ENCODE peak calls at places on chromosomes 16 and 17, in five cellular contexts. W, L, B, T and J are unnamed samples.

GRCh38 chr17:8698142-8699050 is 46.2 kb downstream of the CCDC42 start:
- DNase-seq in W (peak; percentile 55), L (peak; percentile 77), B (peak; percentile 43), T (no peak), J (no peak)

GRCh38 chr17:62895650-62896301 is 70.3 kb upstream of the TANC2 start:
- DNase-seq in W (peak; percentile 23), L (peak; percentile 36), B (no peak), T (no peak), J (no peak)

GRCh38 chr17:58665946-58666857 is 25.6 kb downstream of the TEX14 start:
- DNase-seq in W (no peak), L (no peak), B (no peak), T (no peak), J (no peak)

GRCh38 chr17:63561819-63562218 is 11.5 kb downstream of the DCAF7 start:
- DNase-seq in W (no peak), L (no peak), B (no peak), T (no peak), J (no peak)

GRCh38 chr17:16477255-16477654 is 14.7 kb downstream of the LRRC75A start:
- DNase-seq in W (peak; percentile 88), L (peak; percentile 93), B (peak; percentile 38), T (no peak), J (no peak)

GRCh38 chr17:67246648-67247415 is 1.8 kb upstream of the HELZ start:
- DNase-seq in W (peak; percentile 66), L (peak; percentile 36), B (peak; percentile 79), T (no peak), J (peak; percentile 85)

GRCh38 chr17:55743103-55743679 is 7.7 kb upstream of the PCTP start:
- DNase-seq in W (peak; percentile 54), L (no peak), B (peak; percentile 70), T (no peak), J (peak; percentile 41)

GRCh38 chr16:46885960-46886763 is 2.0 kb downstream of the GPT2 start:
- DNase-seq in W (no peak), L (peak; percentile 7), B (peak; percentile 73), T (no peak), J (peak; percentile 50)

GRCh38 chr17:76667356-76667755 is 23.8 kb upstream of the ST6GALNAC1 start:
- DNase-seq in W (peak; percentile 18), L (no peak), B (no peak), T (no peak), J (peak; percentile 20)

GRCh38 chr17:59074494-59074893 is 32.2 kb downstream of the TRIM37 start:
- DNase-seq in W (no peak), L (peak; percentile 57), B (no peak), T (no peak), J (no peak)

GRCh38 chr17:37576281-37576680 is 32.9 kb downstream of the SYNRG start:
- DNase-seq in W (no peak), L (peak; percentile 40), B (no peak), T (no peak), J (no peak)

GRCh38 chr17:32627233-32628008 is 140.6 kb downstream of the CDK5R1 start:
- DNase-seq in W (peak; percentile 26), L (peak; percentile 40), B (peak; percentile 37), T (no peak), J (no peak)

GRCh38 chr17:8152112-8152775 is at the start of gene PER1:
- DNase-seq in W (peak; percentile 99), L (peak; percentile 98), B (peak; percentile 98), T (peak; percentile 89), J (peak; percentile 92)

GRCh38 chr16:57601801-57602478 is 26.5 kb upstream of the ADGRG1 start:
- DNase-seq in W (no peak), L (no peak), B (no peak), T (no peak), J (no peak)

GRCh38 chr17:55124730-55125129 is 140.0 kb upstream of the HLF start:
- DNase-seq in W (no peak), L (no peak), B (no peak), T (no peak), J (no peak)

GRCh38 chr16:56588781-56589140 is 567 bp upstream of the MT3 start:
- DNase-seq in W (no peak), L (no peak), B (no peak), T (no peak), J (no peak)

GRCh38 chr17:68089881-68090280 is 54.3 kb downstream of the KPNA2 start:
- DNase-seq in W (peak; percentile 86), L (peak; percentile 29), B (peak; percentile 71), T (no peak), J (no peak)

GRCh38 chr17:65584604-65585521 is 23.4 kb upstream of the AXIN2 start:
- DNase-seq in W (peak; percentile 66), L (peak; percentile 41), B (peak; percentile 66), T (no peak), J (no peak)

GRCh38 chr17:74904687-74905409 is 11.4 kb upstream of the FADS6 start:
- DNase-seq in W (no peak), L (no peak), B (no peak), T (no peak), J (no peak)

GRCh38 chr17:44311562-44312181 is 3.3 kb downstream of the RUNDC3A start:
- DNase-seq in W (no peak), L (no peak), B (no peak), T (no peak), J (no peak)

GRCh38 chr17:82586576-82587233 is 61.5 kb downstream of the WDR45B start:
- DNase-seq in W (no peak), L (no peak), B (no peak), T (no peak), J (no peak)

GRCh38 chr17:57607553-57608120 is 137.5 kb downstream of the CCDC182 start:
- DNase-seq in W (no peak), L (peak; percentile 33), B (no peak), T (no peak), J (no peak)
- H3K4me1 ChIP-seq in W (peaks cover 28% of the 10 kb centered on the region), L (no peaks in the 10 kb centered on the region), B (peaks cover 66% of the 10 kb centered on the region), T (peaks cover 70% of the 10 kb centered on the region), J (peaks cover 26% of the 10 kb centered on the region)

DNA sequence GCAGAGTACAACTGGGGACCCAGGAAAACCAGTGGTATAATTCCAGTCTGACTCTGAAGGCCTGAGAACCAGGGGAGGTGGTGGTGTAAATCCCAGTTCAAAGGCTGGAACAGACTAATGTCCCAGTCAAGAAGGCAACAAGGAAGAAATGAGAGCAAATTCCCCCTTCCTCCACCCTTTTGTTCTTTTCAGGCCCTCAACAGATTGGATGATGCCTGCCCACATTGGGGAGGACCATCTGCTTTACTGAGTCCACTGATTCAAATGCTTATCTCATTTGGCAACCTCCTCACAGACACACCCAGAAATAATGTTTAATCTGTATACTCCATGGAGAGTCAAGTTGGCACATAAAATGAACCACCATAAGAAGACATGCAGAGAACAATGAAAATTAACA is 61.8 kb upstream of the CRYM start:
- DNase-seq in W (no peak), L (no peak), B (no peak), T (no peak), J (no peak)
- H3K4me1 ChIP-seq in W (no peaks in the 10 kb centered on the region), L (peaks cover 8% of the 10 kb centered on the region), B (no peaks in the 10 kb centered on the region), T (no peaks in the 10 kb centered on the region), J (no peaks in the 10 kb centered on the region)

GRCh38 chr17:38728290-38728831 is 1.8 kb upstream of the CISD3 start:
- DNase-seq in W (no peak), L (no peak), B (no peak), T (peak; percentile 78), J (no peak)
- H3K4me1 ChIP-seq in W (peaks cover 39% of the 10 kb centered on the region), L (peaks cover 18% of the 10 kb centered on the region), B (peaks cover 36% of the 10 kb centered on the region), T (peaks cover 65% of the 10 kb centered on the region), J (peaks cover 13% of the 10 kb centered on the region)

DNA sequence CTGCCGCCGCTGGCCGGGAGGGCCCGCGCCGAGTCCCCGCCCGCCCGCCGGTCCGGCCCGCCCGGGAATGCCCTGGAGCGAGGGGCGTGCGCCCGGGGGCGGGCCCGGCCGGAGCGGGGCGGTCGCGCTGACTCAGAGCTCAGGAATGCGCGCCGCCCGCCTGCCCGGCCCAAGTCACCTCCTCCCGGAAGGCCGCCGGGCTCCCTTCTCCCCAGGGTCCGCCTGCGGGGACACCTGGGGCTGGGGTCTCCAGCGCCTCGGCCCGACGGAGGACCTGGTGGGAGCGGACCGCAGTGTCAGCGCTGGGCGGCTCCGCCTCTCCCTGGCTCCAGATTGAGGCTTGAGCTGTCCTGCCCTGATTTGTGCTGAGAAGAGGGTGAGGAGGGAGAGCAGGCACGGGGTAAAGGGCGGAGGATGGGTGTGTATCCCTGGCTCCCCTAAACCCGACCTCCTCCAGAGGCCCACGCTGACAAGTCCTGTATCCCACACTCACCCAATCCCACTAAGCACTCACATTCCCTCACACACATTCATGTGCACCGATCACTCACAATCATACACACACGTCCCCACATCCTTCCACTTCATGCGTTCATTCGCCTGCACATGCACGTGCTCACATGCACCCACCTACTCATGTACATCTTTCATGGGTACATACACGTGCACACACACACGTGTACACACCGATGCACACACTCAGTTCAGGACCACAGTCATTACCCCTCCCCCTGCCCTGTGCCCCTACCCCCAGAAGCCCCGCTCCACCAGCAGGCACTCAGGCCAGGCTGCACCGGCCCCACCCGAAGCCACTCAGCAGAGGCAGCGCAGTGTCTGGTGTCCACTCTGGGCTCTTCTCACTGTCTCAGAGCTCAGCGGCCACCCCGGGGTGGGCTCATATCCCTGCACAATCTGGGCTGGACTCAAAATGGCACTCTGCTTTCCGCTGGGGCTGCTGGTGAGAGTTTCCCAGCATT is at the start of gene RHBDF1:
- DNase-seq in W (no peak), L (peak; percentile 80), B (peak; percentile 78), T (no peak), J (peak; percentile 61)
- H3K4me1 ChIP-seq in W (peaks cover 24% of the 10 kb centered on the region), L (peaks cover 46% of the 10 kb centered on the region), B (peaks cover 57% of the 10 kb centered on the region), T (peaks cover 21% of the 10 kb centered on the region), J (peaks cover 41% of the 10 kb centered on the region)

DNA sequence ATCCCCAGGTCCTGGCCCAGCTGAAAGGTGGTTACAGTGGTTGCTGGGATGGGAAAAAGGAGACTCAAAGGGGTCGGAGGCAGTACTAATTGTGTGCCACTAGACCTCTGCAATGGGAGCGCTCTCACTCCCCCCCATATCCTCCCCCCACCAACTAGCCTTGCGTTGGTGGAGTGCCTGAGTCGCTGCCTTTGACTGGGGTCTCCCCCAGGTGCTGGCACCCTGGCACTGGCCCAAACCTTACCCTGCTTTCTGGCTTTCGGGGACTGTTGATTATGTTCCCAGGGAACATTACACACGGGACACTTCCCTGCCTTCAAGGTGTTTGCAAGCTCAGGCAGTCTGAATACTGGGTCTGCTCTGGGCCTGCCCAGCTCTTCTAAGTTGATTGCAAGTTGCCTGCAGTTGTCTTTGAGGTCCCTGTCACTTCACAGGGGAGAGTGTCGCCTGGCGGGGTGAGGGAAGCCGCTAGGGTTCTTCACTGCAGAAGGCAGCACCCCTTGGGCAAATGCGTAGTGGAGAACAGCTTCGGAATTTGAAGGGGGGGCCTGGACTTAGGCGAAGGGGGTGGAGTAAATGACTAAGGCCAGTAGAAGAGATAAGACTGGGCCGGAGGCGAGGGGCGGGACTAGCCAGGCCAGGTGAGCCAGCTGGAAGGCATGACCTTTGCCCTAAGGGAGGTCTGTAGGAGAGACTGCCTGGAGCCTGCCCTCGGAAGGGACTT is 98.0 kb downstream of the RAB11FIP4 start:
- DNase-seq in W (no peak), L (no peak), B (peak; percentile 95), T (no peak), J (peak; percentile 99)
- H3K4me1 ChIP-seq in W (peaks cover 12% of the 10 kb centered on the region), L (no peaks in the 10 kb centered on the region), B (peaks cover 71% of the 10 kb centered on the region), T (peaks cover 71% of the 10 kb centered on the region), J (peaks cover 50% of the 10 kb centered on the region)

DNA sequence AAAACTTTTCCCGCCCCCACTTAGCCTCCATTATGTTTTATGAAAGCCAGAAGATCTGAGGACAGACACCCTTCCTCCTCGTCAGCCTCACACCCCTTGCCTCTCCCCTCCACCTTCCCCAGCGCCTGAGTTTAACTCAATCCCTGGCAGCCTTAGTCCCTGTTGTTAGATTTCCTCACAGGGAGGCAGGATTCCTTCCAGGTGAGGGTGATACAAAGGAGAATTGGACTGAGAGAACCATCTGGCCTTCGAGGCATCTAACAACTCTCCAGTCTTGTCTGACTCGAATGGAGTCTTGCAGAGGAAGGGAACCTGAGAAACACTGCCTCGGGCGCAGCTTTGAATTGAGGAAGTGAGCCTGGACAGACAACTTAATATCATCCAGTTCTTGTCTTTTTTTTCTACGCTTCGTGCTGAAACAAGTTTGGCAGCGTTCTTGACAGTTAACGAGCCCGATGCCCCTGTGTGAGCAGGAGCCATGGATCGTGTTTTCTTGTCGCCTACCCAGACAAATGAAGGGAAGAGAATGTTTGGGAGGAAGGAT is 1.3 kb upstream of the ZNF768 start:
- DNase-seq in W (no peak), L (peak; percentile 50), B (no peak), T (peak; percentile 88), J (peak; percentile 59)
- H3K4me1 ChIP-seq in W (peaks cover 7% of the 10 kb centered on the region), L (peaks cover 6% of the 10 kb centered on the region), B (peaks cover 37% of the 10 kb centered on the region), T (peaks cover 27% of the 10 kb centered on the region), J (peaks cover 18% of the 10 kb centered on the region)